ENCODE peak calls at places on chromosome 21, in ten cellular contexts. One of them, this sample, is unnamed.

GRCh38 chr21:33554982-33555344 is 12.1 kb downstream of the SON start:
- DNase-seq in activated CD4-positive, alpha-beta T cell treated with anti-CD3 and anti-CD28 coated beads, Interleukin-2, amount 50 U/mL, for 24 hours: no peak
- DNase-seq in stimulated activated CD8-positive, alpha-beta memory T cell treated with anti-CD3 and anti-CD28 coated beads, Interleukin-4, amount 100 ng/mL, for 24 hours: no peak
- DNase-seq in fibroblast of lung: no peak
- DNase-seq in CD8-positive, alpha-beta T cell: no peak
- DNase-seq in effector CD4-positive, alpha-beta T cell: no peak
- DNase-seq in T follicular helper cell: no peak
- DNase-seq in dorsolateral prefrontal cortex: no peak
- DNase-seq in AG09319: no peak
- DNase-seq in HCT116: no peak
- DNase-seq in this sample: no peak

GRCh38 chr21:33817663-33818433 is 97.8 kb downstream of the ATP5PO start:
- DNase-seq in activated CD4-positive, alpha-beta T cell treated with anti-CD3 and anti-CD28 coated beads, Interleukin-2, amount 50 U/mL, for 24 hours: no peak
- DNase-seq in stimulated activated CD8-positive, alpha-beta memory T cell treated with anti-CD3 and anti-CD28 coated beads, Interleukin-4, amount 100 ng/mL, for 24 hours: no peak
- DNase-seq in fibroblast of lung: no peak
- DNase-seq in CD8-positive, alpha-beta T cell: no peak
- DNase-seq in effector CD4-positive, alpha-beta T cell: no peak
- DNase-seq in T follicular helper cell: no peak
- DNase-seq in dorsolateral prefrontal cortex: no peak
- DNase-seq in AG09319: no peak
- DNase-seq in HCT116: no peak
- DNase-seq in this sample: no peak

GRCh38 chr21:33411949-33412430 is 8.8 kb downstream of the IFNGR2 start:
- DNase-seq in activated CD4-positive, alpha-beta T cell treated with anti-CD3 and anti-CD28 coated beads, Interleukin-2, amount 50 U/mL, for 24 hours: no peak
- DNase-seq in stimulated activated CD8-positive, alpha-beta memory T cell treated with anti-CD3 and anti-CD28 coated beads, Interleukin-4, amount 100 ng/mL, for 24 hours: no peak
- DNase-seq in fibroblast of lung: no peak
- DNase-seq in CD8-positive, alpha-beta T cell: no peak
- DNase-seq in effector CD4-positive, alpha-beta T cell: no peak
- DNase-seq in T follicular helper cell: no peak
- DNase-seq in dorsolateral prefrontal cortex: no peak
- DNase-seq in AG09319: no peak
- DNase-seq in HCT116: no peak
- DNase-seq in this sample: no peak

GRCh38 chr21:44017601-44018000 is 5.5 kb downstream of the TRAPPC10 start:
- DNase-seq in activated CD4-positive, alpha-beta T cell treated with anti-CD3 and anti-CD28 coated beads, Interleukin-2, amount 50 U/mL, for 24 hours: no peak
- DNase-seq in stimulated activated CD8-positive, alpha-beta memory T cell treated with anti-CD3 and anti-CD28 coated beads, Interleukin-4, amount 100 ng/mL, for 24 hours: no peak
- DNase-seq in fibroblast of lung: no peak
- DNase-seq in CD8-positive, alpha-beta T cell: no peak
- DNase-seq in effector CD4-positive, alpha-beta T cell: no peak
- DNase-seq in T follicular helper cell: no peak
- DNase-seq in dorsolateral prefrontal cortex: no peak
- DNase-seq in AG09319: no peak
- DNase-seq in HCT116: no peak
- DNase-seq in this sample: no peak

GRCh38 chr21:44391345-44392091 is 38.1 kb downstream of the TRPM2 start:
- DNase-seq in activated CD4-positive, alpha-beta T cell treated with anti-CD3 and anti-CD28 coated beads, Interleukin-2, amount 50 U/mL, for 24 hours: no peak
- DNase-seq in stimulated activated CD8-positive, alpha-beta memory T cell treated with anti-CD3 and anti-CD28 coated beads, Interleukin-4, amount 100 ng/mL, for 24 hours: no peak
- DNase-seq in fibroblast of lung: no peak
- DNase-seq in CD8-positive, alpha-beta T cell: peak
- DNase-seq in effector CD4-positive, alpha-beta T cell: no peak
- DNase-seq in T follicular helper cell: no peak
- DNase-seq in dorsolateral prefrontal cortex: no peak
- DNase-seq in AG09319: no peak
- DNase-seq in HCT116: no peak
- DNase-seq in this sample: no peak

GRCh38 chr21:14736162-14736561 is 190.0 kb upstream of the SAMSN1 start:
- DNase-seq in activated CD4-positive, alpha-beta T cell treated with anti-CD3 and anti-CD28 coated beads, Interleukin-2, amount 50 U/mL, for 24 hours: no peak
- DNase-seq in stimulated activated CD8-positive, alpha-beta memory T cell treated with anti-CD3 and anti-CD28 coated beads, Interleukin-4, amount 100 ng/mL, for 24 hours: no peak
- DNase-seq in fibroblast of lung: no peak
- DNase-seq in CD8-positive, alpha-beta T cell: no peak
- DNase-seq in effector CD4-positive, alpha-beta T cell: no peak
- DNase-seq in T follicular helper cell: no peak
- DNase-seq in dorsolateral prefrontal cortex: no peak
- DNase-seq in AG09319: no peak
- DNase-seq in HCT116: no peak
- DNase-seq in this sample: no peak

GRCh38 chr21:35614412-35614901 is 445.9 kb downstream of the SETD4 start:
- DNase-seq in activated CD4-positive, alpha-beta T cell treated with anti-CD3 and anti-CD28 coated beads, Interleukin-2, amount 50 U/mL, for 24 hours: no peak
- DNase-seq in stimulated activated CD8-positive, alpha-beta memory T cell treated with anti-CD3 and anti-CD28 coated beads, Interleukin-4, amount 100 ng/mL, for 24 hours: no peak
- DNase-seq in fibroblast of lung: no peak
- DNase-seq in CD8-positive, alpha-beta T cell: no peak
- DNase-seq in effector CD4-positive, alpha-beta T cell: no peak
- DNase-seq in T follicular helper cell: no peak
- DNase-seq in dorsolateral prefrontal cortex: no peak
- DNase-seq in AG09319: no peak
- DNase-seq in HCT116: peak
- DNase-seq in this sample: no peak

GRCh38 chr21:46097826-46098286 is at the start of gene COL6A2:
- DNase-seq in activated CD4-positive, alpha-beta T cell treated with anti-CD3 and anti-CD28 coated beads, Interleukin-2, amount 50 U/mL, for 24 hours: no peak
- DNase-seq in stimulated activated CD8-positive, alpha-beta memory T cell treated with anti-CD3 and anti-CD28 coated beads, Interleukin-4, amount 100 ng/mL, for 24 hours: peak
- DNase-seq in fibroblast of lung: peak
- DNase-seq in CD8-positive, alpha-beta T cell: peak
- DNase-seq in effector CD4-positive, alpha-beta T cell: no peak
- DNase-seq in T follicular helper cell: peak
- DNase-seq in dorsolateral prefrontal cortex: no peak
- DNase-seq in AG09319: no peak
- DNase-seq in HCT116: no peak
- DNase-seq in this sample: no peak

GRCh38 chr21:42758721-42759593 is 105.5 kb downstream of the PDE9A start:
- DNase-seq in activated CD4-positive, alpha-beta T cell treated with anti-CD3 and anti-CD28 coated beads, Interleukin-2, amount 50 U/mL, for 24 hours: no peak
- DNase-seq in stimulated activated CD8-positive, alpha-beta memory T cell treated with anti-CD3 and anti-CD28 coated beads, Interleukin-4, amount 100 ng/mL, for 24 hours: no peak
- DNase-seq in fibroblast of lung: no peak
- DNase-seq in CD8-positive, alpha-beta T cell: no peak
- DNase-seq in effector CD4-positive, alpha-beta T cell: no peak
- DNase-seq in T follicular helper cell: no peak
- DNase-seq in dorsolateral prefrontal cortex: no peak
- DNase-seq in AG09319: no peak
- DNase-seq in HCT116: no peak
- DNase-seq in this sample: no peak

GRCh38 chr21:33348728-33349127 is 24.0 kb downstream of the IFNAR1 start:
- DNase-seq in activated CD4-positive, alpha-beta T cell treated with anti-CD3 and anti-CD28 coated beads, Interleukin-2, amount 50 U/mL, for 24 hours: no peak
- DNase-seq in stimulated activated CD8-positive, alpha-beta memory T cell treated with anti-CD3 and anti-CD28 coated beads, Interleukin-4, amount 100 ng/mL, for 24 hours: no peak
- DNase-seq in fibroblast of lung: no peak
- DNase-seq in CD8-positive, alpha-beta T cell: no peak
- DNase-seq in effector CD4-positive, alpha-beta T cell: no peak
- DNase-seq in T follicular helper cell: no peak
- DNase-seq in dorsolateral prefrontal cortex: no peak
- DNase-seq in AG09319: no peak
- DNase-seq in HCT116: no peak
- DNase-seq in this sample: no peak

GRCh38 chr21:37660709-37661108 is 255.5 kb downstream of the KCNJ6 start:
- DNase-seq in activated CD4-positive, alpha-beta T cell treated with anti-CD3 and anti-CD28 coated beads, Interleukin-2, amount 50 U/mL, for 24 hours: no peak
- DNase-seq in stimulated activated CD8-positive, alpha-beta memory T cell treated with anti-CD3 and anti-CD28 coated beads, Interleukin-4, amount 100 ng/mL, for 24 hours: no peak
- DNase-seq in fibroblast of lung: no peak
- DNase-seq in CD8-positive, alpha-beta T cell: no peak
- DNase-seq in effector CD4-positive, alpha-beta T cell: no peak
- DNase-seq in T follicular helper cell: no peak
- DNase-seq in dorsolateral prefrontal cortex: no peak
- DNase-seq in AG09319: no peak
- DNase-seq in HCT116: no peak
- DNase-seq in this sample: no peak

GRCh38 chr21:19405326-19405725 is 1001.7 kb upstream of the TMPRSS15 start:
- DNase-seq in activated CD4-positive, alpha-beta T cell treated with anti-CD3 and anti-CD28 coated beads, Interleukin-2, amount 50 U/mL, for 24 hours: no peak
- DNase-seq in stimulated activated CD8-positive, alpha-beta memory T cell treated with anti-CD3 and anti-CD28 coated beads, Interleukin-4, amount 100 ng/mL, for 24 hours: no peak
- DNase-seq in fibroblast of lung: no peak
- DNase-seq in CD8-positive, alpha-beta T cell: no peak
- DNase-seq in effector CD4-positive, alpha-beta T cell: no peak
- DNase-seq in T follicular helper cell: no peak
- DNase-seq in dorsolateral prefrontal cortex: no peak
- DNase-seq in AG09319: no peak
- DNase-seq in HCT116: no peak
- DNase-seq in this sample: no peak

GRCh38 chr21:36959020-36959835 is 7.2 kb downstream of the HLCS start:
- DNase-seq in activated CD4-positive, alpha-beta T cell treated with anti-CD3 and anti-CD28 coated beads, Interleukin-2, amount 50 U/mL, for 24 hours: no peak
- DNase-seq in stimulated activated CD8-positive, alpha-beta memory T cell treated with anti-CD3 and anti-CD28 coated beads, Interleukin-4, amount 100 ng/mL, for 24 hours: no peak
- DNase-seq in fibroblast of lung: no peak
- DNase-seq in CD8-positive, alpha-beta T cell: no peak
- DNase-seq in effector CD4-positive, alpha-beta T cell: no peak
- DNase-seq in T follicular helper cell: no peak
- DNase-seq in dorsolateral prefrontal cortex: no peak
- DNase-seq in AG09319: no peak
- DNase-seq in HCT116: no peak
- DNase-seq in this sample: no peak

GRCh38 chr21:45049725-45050359 is 24.5 kb upstream of the ADARB1 start:
- DNase-seq in activated CD4-positive, alpha-beta T cell treated with anti-CD3 and anti-CD28 coated beads, Interleukin-2, amount 50 U/mL, for 24 hours: no peak
- DNase-seq in stimulated activated CD8-positive, alpha-beta memory T cell treated with anti-CD3 and anti-CD28 coated beads, Interleukin-4, amount 100 ng/mL, for 24 hours: no peak
- DNase-seq in fibroblast of lung: peak
- DNase-seq in CD8-positive, alpha-beta T cell: no peak
- DNase-seq in effector CD4-positive, alpha-beta T cell: no peak
- DNase-seq in T follicular helper cell: no peak
- DNase-seq in dorsolateral prefrontal cortex: no peak
- DNase-seq in AG09319: no peak
- DNase-seq in HCT116: no peak
- DNase-seq in this sample: no peak

GRCh38 chr21:45012661-45013270 is 61.6 kb upstream of the ADARB1 start:
- DNase-seq in activated CD4-positive, alpha-beta T cell treated with anti-CD3 and anti-CD28 coated beads, Interleukin-2, amount 50 U/mL, for 24 hours: no peak
- DNase-seq in stimulated activated CD8-positive, alpha-beta memory T cell treated with anti-CD3 and anti-CD28 coated beads, Interleukin-4, amount 100 ng/mL, for 24 hours: no peak
- DNase-seq in fibroblast of lung: no peak
- DNase-seq in CD8-positive, alpha-beta T cell: no peak
- DNase-seq in effector CD4-positive, alpha-beta T cell: no peak
- DNase-seq in T follicular helper cell: no peak
- DNase-seq in dorsolateral prefrontal cortex: no peak
- DNase-seq in AG09319: no peak
- DNase-seq in HCT116: peak
- DNase-seq in this sample: no peak

GRCh38 chr21:40516336-40516735 is 330.6 kb downstream of the DSCAM start:
- DNase-seq in activated CD4-positive, alpha-beta T cell treated with anti-CD3 and anti-CD28 coated beads, Interleukin-2, amount 50 U/mL, for 24 hours: no peak
- DNase-seq in stimulated activated CD8-positive, alpha-beta memory T cell treated with anti-CD3 and anti-CD28 coated beads, Interleukin-4, amount 100 ng/mL, for 24 hours: no peak
- DNase-seq in fibroblast of lung: no peak
- DNase-seq in CD8-positive, alpha-beta T cell: no peak
- DNase-seq in effector CD4-positive, alpha-beta T cell: no peak
- DNase-seq in T follicular helper cell: no peak
- DNase-seq in dorsolateral prefrontal cortex: peak
- DNase-seq in AG09319: no peak
- DNase-seq in HCT116: no peak
- DNase-seq in this sample: no peak

GRCh38 chr21:31425158-31425557 is 81.1 kb upstream of the TIAM1 start:
- DNase-seq in activated CD4-positive, alpha-beta T cell treated with anti-CD3 and anti-CD28 coated beads, Interleukin-2, amount 50 U/mL, for 24 hours: no peak
- DNase-seq in stimulated activated CD8-positive, alpha-beta memory T cell treated with anti-CD3 and anti-CD28 coated beads, Interleukin-4, amount 100 ng/mL, for 24 hours: no peak
- DNase-seq in fibroblast of lung: no peak
- DNase-seq in CD8-positive, alpha-beta T cell: no peak
- DNase-seq in effector CD4-positive, alpha-beta T cell: no peak
- DNase-seq in T follicular helper cell: no peak
- DNase-seq in dorsolateral prefrontal cortex: no peak
- DNase-seq in AG09319: no peak
- DNase-seq in HCT116: no peak
- DNase-seq in this sample: no peak

GRCh38 chr21:34545079-34545884 is 33.3 kb upstream of the KCNE1 start:
- DNase-seq in activated CD4-positive, alpha-beta T cell treated with anti-CD3 and anti-CD28 coated beads, Interleukin-2, amount 50 U/mL, for 24 hours: no peak
- DNase-seq in stimulated activated CD8-positive, alpha-beta memory T cell treated with anti-CD3 and anti-CD28 coated beads, Interleukin-4, amount 100 ng/mL, for 24 hours: no peak
- DNase-seq in fibroblast of lung: peak
- DNase-seq in CD8-positive, alpha-beta T cell: no peak
- DNase-seq in effector CD4-positive, alpha-beta T cell: no peak
- DNase-seq in T follicular helper cell: no peak
- DNase-seq in dorsolateral prefrontal cortex: no peak
- DNase-seq in AG09319: peak
- DNase-seq in HCT116: peak
- DNase-seq in this sample: no peak

GRCh38 chr21:37435120-37435519 is 68.5 kb downstream of the DYRK1A start:
- DNase-seq in activated CD4-positive, alpha-beta T cell treated with anti-CD3 and anti-CD28 coated beads, Interleukin-2, amount 50 U/mL, for 24 hours: no peak
- DNase-seq in stimulated activated CD8-positive, alpha-beta memory T cell treated with anti-CD3 and anti-CD28 coated beads, Interleukin-4, amount 100 ng/mL, for 24 hours: peak
- DNase-seq in fibroblast of lung: peak
- DNase-seq in CD8-positive, alpha-beta T cell: no peak
- DNase-seq in effector CD4-positive, alpha-beta T cell: peak
- DNase-seq in T follicular helper cell: peak
- DNase-seq in dorsolateral prefrontal cortex: peak
- DNase-seq in AG09319: peak
- DNase-seq in HCT116: peak
- DNase-seq in this sample: peak

GRCh38 chr21:45454081-45454923 is 49.3 kb downstream of the COL18A1 start:
- DNase-seq in activated CD4-positive, alpha-beta T cell treated with anti-CD3 and anti-CD28 coated beads, Interleukin-2, amount 50 U/mL, for 24 hours: no peak
- DNase-seq in stimulated activated CD8-positive, alpha-beta memory T cell treated with anti-CD3 and anti-CD28 coated beads, Interleukin-4, amount 100 ng/mL, for 24 hours: no peak
- DNase-seq in fibroblast of lung: peak
- DNase-seq in CD8-positive, alpha-beta T cell: no peak
- DNase-seq in effector CD4-positive, alpha-beta T cell: no peak
- DNase-seq in T follicular helper cell: no peak
- DNase-seq in dorsolateral prefrontal cortex: no peak
- DNase-seq in AG09319: no peak
- DNase-seq in HCT116: no peak
- DNase-seq in this sample: no peak

GRCh38 chr21:45256912-45257672 is 30.6 kb downstream of the POFUT2 start:
- DNase-seq in activated CD4-positive, alpha-beta T cell treated with anti-CD3 and anti-CD28 coated beads, Interleukin-2, amount 50 U/mL, for 24 hours: no peak
- DNase-seq in stimulated activated CD8-positive, alpha-beta memory T cell treated with anti-CD3 and anti-CD28 coated beads, Interleukin-4, amount 100 ng/mL, for 24 hours: no peak
- DNase-seq in fibroblast of lung: no peak
- DNase-seq in CD8-positive, alpha-beta T cell: peak
- DNase-seq in effector CD4-positive, alpha-beta T cell: no peak
- DNase-seq in T follicular helper cell: no peak
- DNase-seq in dorsolateral prefrontal cortex: no peak
- DNase-seq in AG09319: no peak
- DNase-seq in HCT116: no peak
- DNase-seq in this sample: no peak

GRCh38 chr21:38938343-38938742 is 132.6 kb downstream of the ETS2 start:
- DNase-seq in activated CD4-positive, alpha-beta T cell treated with anti-CD3 and anti-CD28 coated beads, Interleukin-2, amount 50 U/mL, for 24 hours: no peak
- DNase-seq in stimulated activated CD8-positive, alpha-beta memory T cell treated with anti-CD3 and anti-CD28 coated beads, Interleukin-4, amount 100 ng/mL, for 24 hours: peak
- DNase-seq in fibroblast of lung: peak
- DNase-seq in CD8-positive, alpha-beta T cell: no peak
- DNase-seq in effector CD4-positive, alpha-beta T cell: no peak
- DNase-seq in T follicular helper cell: no peak
- DNase-seq in dorsolateral prefrontal cortex: no peak
- DNase-seq in AG09319: no peak
- DNase-seq in HCT116: no peak
- DNase-seq in this sample: no peak

GRCh38 chr21:45555557-45556301 is 13.5 kb upstream of the SLC19A1 start:
- DNase-seq in activated CD4-positive, alpha-beta T cell treated with anti-CD3 and anti-CD28 coated beads, Interleukin-2, amount 50 U/mL, for 24 hours: no peak
- DNase-seq in stimulated activated CD8-positive, alpha-beta memory T cell treated with anti-CD3 and anti-CD28 coated beads, Interleukin-4, amount 100 ng/mL, for 24 hours: peak
- DNase-seq in fibroblast of lung: peak
- DNase-seq in CD8-positive, alpha-beta T cell: peak
- DNase-seq in effector CD4-positive, alpha-beta T cell: peak
- DNase-seq in T follicular helper cell: no peak
- DNase-seq in dorsolateral prefrontal cortex: peak
- DNase-seq in AG09319: peak
- DNase-seq in HCT116: peak
- DNase-seq in this sample: no peak

GRCh38 chr21:17780539-17780938 is 38.6 kb downstream of the C21orf91 start:
- DNase-seq in activated CD4-positive, alpha-beta T cell treated with anti-CD3 and anti-CD28 coated beads, Interleukin-2, amount 50 U/mL, for 24 hours: no peak
- DNase-seq in stimulated activated CD8-positive, alpha-beta memory T cell treated with anti-CD3 and anti-CD28 coated beads, Interleukin-4, amount 100 ng/mL, for 24 hours: no peak
- DNase-seq in fibroblast of lung: no peak
- DNase-seq in CD8-positive, alpha-beta T cell: peak
- DNase-seq in effector CD4-positive, alpha-beta T cell: peak
- DNase-seq in T follicular helper cell: peak
- DNase-seq in dorsolateral prefrontal cortex: no peak
- DNase-seq in AG09319: no peak
- DNase-seq in HCT116: no peak
- DNase-seq in this sample: no peak

GRCh38 chr21:45542667-45543370 is 579 bp upstream of the SLC19A1 start:
- DNase-seq in activated CD4-positive, alpha-beta T cell treated with anti-CD3 and anti-CD28 coated beads, Interleukin-2, amount 50 U/mL, for 24 hours: no peak
- DNase-seq in stimulated activated CD8-positive, alpha-beta memory T cell treated with anti-CD3 and anti-CD28 coated beads, Interleukin-4, amount 100 ng/mL, for 24 hours: no peak
- DNase-seq in fibroblast of lung: no peak
- DNase-seq in CD8-positive, alpha-beta T cell: no peak
- DNase-seq in effector CD4-positive, alpha-beta T cell: peak
- DNase-seq in T follicular helper cell: no peak
- DNase-seq in dorsolateral prefrontal cortex: no peak
- DNase-seq in AG09319: no peak
- DNase-seq in HCT116: no peak
- DNase-seq in this sample: no peak